ENCODE peak calls at places on chromosomes 1 and 21, in five cellular contexts. D is GM12878, I is SK-N-SH, N is IMR-90, K is HepG2. F is an unnamed sample.

GRCh38 chr21:26844258-26845065 is 747 bp downstream of the ADAMTS1 start:
- DNase-seq in D (no peak), I (peak), N (peak), K (no peak), F (no peak)

GRCh38 chr1:42807056-42807668 is 9.8 kb upstream of the ERMAP start:
- DNase-seq in D (no peak), I (no peak), N (no peak), K (no peak), F (no peak)

GRCh38 chr1:53688703-53689102 is 50.3 kb downstream of the GLIS1 start:
- DNase-seq in D (no peak), I (no peak), N (no peak), K (no peak), F (peak)

GRCh38 chr1:55309786-55310516 is 94.8 kb upstream of the USP24 start:
- DNase-seq in D (no peak), I (no peak), N (no peak), K (no peak), F (no peak)

GRCh38 chr1:3674100-3675094 is 22.1 kb downstream of the TP73 start:
- DNase-seq in D (peak), I (no peak), N (no peak), K (no peak), F (no peak)

GRCh38 chr1:33277488-33278084 is 21.3 kb downstream of the ZNF362 start:
- DNase-seq in D (no peak), I (no peak), N (no peak), K (no peak), F (no peak)

GRCh38 chr1:9435101-9435636 is 104.1 kb upstream of the SLC25A33 start:
- DNase-seq in D (no peak), I (no peak), N (no peak), K (peak), F (no peak)

GRCh38 chr1:161071886-161072371 is 2.2 kb upstream of the ARHGAP30 start:
- DNase-seq in D (no peak), I (peak), N (no peak), K (peak), F (peak)

GRCh38 chr1:203306089-203306969 is 1.0 kb downstream of the BTG2 start:
- DNase-seq in D (no peak), I (peak), N (peak), K (peak), F (peak)

GRCh38 chr21:33655591-33656221 is 13.4 kb downstream of the ITSN1 start:
- DNase-seq in D (no peak), I (no peak), N (peak), K (no peak), F (peak)

GRCh38 chr1:219066631-219067349 is 106.9 kb upstream of the LYPLAL1 start:
- DNase-seq in D (no peak), I (peak), N (peak), K (no peak), F (no peak)

GRCh38 chr1:223700388-223700918 is 11.9 kb upstream of the CAPN2 start:
- DNase-seq in D (no peak), I (no peak), N (peak), K (no peak), F (no peak)

GRCh38 chr1:41241748-41242644 is at the start of gene SCMH1:
- DNase-seq in D (no peak), I (peak), N (peak), K (no peak), F (peak)

GRCh38 chr21:29074007-29074376 is 544 bp upstream of the CCT8 start:
- DNase-seq in D (no peak), I (no peak), N (no peak), K (no peak), F (no peak)

GRCh38 chr1:180675586-180675985 is 43.8 kb downstream of the XPR1 start:
- DNase-seq in D (no peak), I (no peak), N (peak), K (peak), F (no peak)

GRCh38 chr1:2197732-2198165 is 3.2 kb upstream of the FAAP20 start:
- DNase-seq in D (no peak), I (no peak), N (no peak), K (no peak), F (peak)

GRCh38 chr1:169868978-169869377 is 24.7 kb downstream of the SCYL3 start:
- DNase-seq in D (no peak), I (no peak), N (no peak), K (no peak), F (no peak)

GRCh38 chr1:112960381-112960780 is 4.4 kb upstream of the SLC16A1 start:
- DNase-seq in D (no peak), I (no peak), N (no peak), K (no peak), F (no peak)

GRCh38 chr21:41289431-41289830 is 27.2 kb upstream of the FAM3B start:
- DNase-seq in D (no peak), I (no peak), N (peak), K (peak), F (no peak)

GRCh38 chr21:43198376-43198775 is 29.6 kb downstream of the CRYAA start:
- DNase-seq in D (no peak), I (no peak), N (no peak), K (no peak), F (no peak)

GRCh38 chr1:118360817-118361216 is 175.8 kb upstream of the SPAG17 start:
- DNase-seq in D (no peak), I (no peak), N (peak), K (no peak), F (no peak)

GRCh38 chr1:166808959-166809358 is 30.3 kb upstream of the POGK start:
- DNase-seq in D (no peak), I (no peak), N (no peak), K (no peak), F (no peak)

GRCh38 chr1:215380566-215380965 is 186.5 kb upstream of the KCTD3 start:
- DNase-seq in D (no peak), I (no peak), N (no peak), K (no peak), F (no peak)

GRCh38 chr1:226549937-226550670 is 1.5 kb downstream of the STUM start:
- DNase-seq in D (no peak), I (peak), N (no peak), K (no peak), F (peak)

GRCh38 chr1:102593276-102593675 is 515.0 kb downstream of the COL11A1 start:
- DNase-seq in D (no peak), I (no peak), N (no peak), K (no peak), F (no peak)

GRCh38 chr1:166133276-166133841 is 33.4 kb downstream of the FAM78B start:
- DNase-seq in D (no peak), I (no peak), N (no peak), K (no peak), F (peak)

GRCh38 chr1:29256979-29257804 is 20.9 kb downstream of the PTPRU start:
- DNase-seq in D (no peak), I (peak), N (no peak), K (no peak), F (no peak)

GRCh38 chr1:67084765-67085318 is 30.9 kb upstream of the SLC35D1 start:
- DNase-seq in D (no peak), I (no peak), N (no peak), K (no peak), F (no peak)

GRCh38 chr21:29822064-29822463 is 117.7 kb downstream of the GRIK1 start:
- DNase-seq in D (no peak), I (no peak), N (no peak), K (no peak), F (no peak)

GRCh38 chr1:197810812-197811211 is 35.5 kb upstream of the DENND1B start:
- DNase-seq in D (no peak), I (no peak), N (no peak), K (no peak), F (no peak)

GRCh38 chr1:230307213-230307612 is 118.9 kb downstream of the PGBD5 start:
- DNase-seq in D (no peak), I (no peak), N (no peak), K (no peak), F (no peak)

GRCh38 chr1:94873520-94874351 is 53.2 kb downstream of the CNN3 start:
- DNase-seq in D (no peak), I (no peak), N (peak), K (no peak), F (no peak)

GRCh38 chr21:43810505-43811261 is 21.3 kb downstream of the RRP1 start:
- DNase-seq in D (peak), I (peak), N (peak), K (peak), F (peak)

GRCh38 chr1:202553560-202554038 is 156.7 kb downstream of the SYT2 start:
- DNase-seq in D (peak), I (no peak), N (peak), K (no peak), F (peak)

GRCh38 chr1:170765712-170766330 is 101.9 kb downstream of the PRRX1 start:
- DNase-seq in D (no peak), I (no peak), N (peak), K (no peak), F (no peak)

GRCh38 chr1:184771190-184771691 is 16.6 kb upstream of the EDEM3 start:
- DNase-seq in D (no peak), I (no peak), N (no peak), K (no peak), F (peak)

GRCh38 chr1:99565606-99566289 is 80.2 kb upstream of the PALMD start:
- DNase-seq in D (no peak), I (no peak), N (peak), K (peak), F (no peak)

DNA sequence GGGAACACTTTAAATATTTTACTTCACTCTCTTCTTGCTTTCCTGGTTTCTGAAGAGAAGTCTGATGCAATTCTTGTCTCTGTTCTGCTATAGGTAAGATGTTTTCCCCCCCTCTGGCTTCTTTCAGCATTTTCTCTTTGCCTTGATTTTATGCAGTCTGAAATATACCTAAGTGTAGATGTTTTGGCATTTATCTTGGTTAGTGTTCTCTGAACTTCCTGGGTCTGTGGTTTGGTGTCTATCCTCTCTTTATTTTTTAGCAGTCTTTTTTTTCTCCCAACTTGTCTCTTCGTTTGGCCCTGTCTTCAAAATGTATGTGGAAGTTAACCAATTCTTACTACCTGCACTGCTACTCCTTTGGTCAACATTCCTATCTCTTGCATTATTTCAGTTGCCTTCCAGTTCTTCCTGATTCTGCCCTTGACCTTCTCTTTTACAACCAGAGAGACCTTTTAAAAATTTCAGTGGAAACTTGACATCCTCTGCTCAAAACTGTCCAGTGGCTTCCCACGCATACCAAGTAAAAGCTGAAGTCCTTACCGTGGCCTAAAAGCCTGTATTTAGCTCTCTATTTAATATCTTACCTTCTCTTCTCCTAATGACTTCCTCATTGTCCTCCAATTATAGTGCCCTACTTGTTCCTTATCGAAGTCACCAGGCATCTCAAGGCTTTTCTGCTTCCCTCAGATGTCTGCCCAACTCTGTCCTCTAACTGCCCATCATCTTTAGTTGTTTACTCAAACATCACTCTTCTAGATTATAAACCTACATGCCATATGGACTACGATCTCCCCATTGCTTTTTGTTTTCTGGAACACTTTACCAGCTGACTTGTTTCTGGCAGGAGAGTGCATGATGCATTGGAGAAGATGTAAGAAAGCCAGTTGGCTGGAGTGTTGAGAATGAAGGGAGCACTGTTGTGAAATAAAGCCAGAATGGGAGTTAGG is 40.9 kb downstream of the RAP1A start:
- DNase-seq in D (no peak), I (no peak), N (peak), K (no peak), F (peak)
- TF ChIP-seq MXI1 in D (no peak), I (no peak), N (no peak), K (no peak), F (peak)

DNA sequence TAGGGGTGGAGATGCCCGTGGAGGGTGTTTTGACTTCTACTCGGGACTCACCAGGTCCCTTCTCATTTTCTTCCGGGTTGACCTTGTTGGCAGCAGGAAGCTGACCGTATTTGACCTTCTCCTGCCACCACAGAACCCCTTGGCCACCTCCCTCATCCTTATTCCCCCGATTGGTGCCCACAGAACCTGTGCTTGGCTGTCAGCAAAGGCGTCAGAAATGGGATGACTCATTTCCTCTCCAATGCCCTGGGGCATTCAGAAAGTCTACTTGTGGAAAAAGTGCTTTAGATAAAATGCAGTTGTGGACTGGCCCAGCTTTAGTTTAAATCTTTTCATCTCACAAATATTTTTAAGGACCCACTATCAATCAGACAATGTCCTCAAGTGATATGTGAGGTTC is 221.8 kb upstream of the VAMP3 start:
- DNase-seq in D (peak), I (no peak), N (peak), K (no peak), F (no peak)
- TF ChIP-seq MXI1 in D (no peak), I (no peak), N (no peak), K (no peak), F (no peak)

DNA sequence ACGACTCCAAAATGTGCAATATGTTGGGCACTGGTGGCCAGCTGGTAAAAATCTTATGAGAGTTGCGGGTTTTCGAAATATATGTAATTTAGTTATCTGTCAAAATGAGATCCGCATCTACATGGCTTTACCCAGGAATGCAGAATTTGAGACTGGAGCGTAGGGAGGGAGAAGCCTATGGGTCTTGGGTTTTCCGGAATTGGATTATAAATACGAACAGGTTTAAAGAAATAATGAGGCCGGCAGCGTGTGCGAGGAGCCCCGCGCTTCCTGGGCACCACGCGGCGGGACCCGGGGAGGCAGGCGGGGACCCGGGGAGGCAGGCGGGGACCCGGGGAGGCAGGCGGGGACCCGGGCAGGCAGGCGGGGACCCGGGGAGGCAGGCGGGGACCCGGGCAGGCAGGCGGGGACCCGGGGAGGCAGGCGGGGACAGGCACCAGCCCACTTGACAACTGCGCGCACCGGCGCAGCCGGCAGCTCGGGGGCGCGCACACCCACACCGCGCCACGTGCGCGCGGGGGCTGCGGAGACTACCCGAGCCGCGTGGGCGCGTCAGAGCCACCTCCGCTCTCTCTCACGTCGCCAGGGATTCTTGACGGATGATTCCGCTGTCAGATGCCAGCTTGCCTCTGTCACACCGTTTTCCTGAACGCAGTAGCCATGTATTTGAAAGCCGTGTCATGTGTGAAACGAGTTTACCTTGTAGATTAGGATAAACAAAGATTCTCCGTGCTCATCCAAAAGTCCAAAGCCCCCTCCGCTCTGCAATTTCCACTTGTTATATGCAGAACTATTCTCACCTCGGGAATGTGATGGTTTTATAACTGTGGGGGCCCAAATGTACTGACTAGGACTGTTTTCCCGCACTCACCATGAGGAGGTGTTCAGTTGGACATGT is 54.3 kb upstream of the HNRNPU start:
- DNase-seq in D (no peak), I (peak), N (peak), K (no peak), F (peak)
- TF ChIP-seq MXI1 in D (peak), I (peak), N (peak), K (no peak), F (peak)

GRCh38 chr1:35557118-35557610 is at the start of gene KIAA0319L:
- DNase-seq in D (no peak), I (peak), N (peak), K (peak), F (peak)

GRCh38 chr1:35555601-35556477 is 1.4 kb downstream of the KIAA0319L start:
- DNase-seq in D (no peak), I (no peak), N (peak), K (peak), F (no peak)

GRCh38 chr1:35555212-35555584 is 2.0 kb downstream of the KIAA0319L start:
- DNase-seq in D (no peak), I (no peak), N (peak), K (no peak), F (no peak)

GRCh38 chr1:35557611-35558373 is at the start of gene NCDN:
- DNase-seq in D (peak), I (peak), N (peak), K (peak), F (peak)

GRCh38 chr1:35556494-35557117 is 597 bp downstream of the KIAA0319L start:
- DNase-seq in D (no peak), I (no peak), N (no peak), K (no peak), F (no peak)
- TF ChIP-seq MXI1 in D (no peak), I (no peak), N (no peak), K (no peak), F (no peak)

DNA sequence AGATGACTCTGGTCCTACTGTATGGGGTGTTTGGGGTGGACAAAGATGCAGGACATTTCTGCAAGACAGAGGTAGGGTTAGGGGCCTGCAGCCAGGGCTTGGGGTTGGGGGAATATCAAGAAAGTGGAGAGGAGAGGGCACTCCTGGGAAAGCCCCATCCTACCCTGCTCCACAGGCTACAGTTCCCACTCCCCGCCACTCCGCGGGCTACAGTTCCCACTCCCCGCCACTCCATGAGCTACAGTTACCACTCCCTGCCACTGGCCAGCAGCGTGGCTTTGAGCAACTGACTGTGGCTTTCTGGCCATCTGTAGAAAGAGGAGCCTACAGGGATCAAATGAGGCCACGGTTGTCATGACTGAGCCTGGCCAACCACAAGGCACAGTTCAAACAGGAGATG is 93.8 kb upstream of the GRIK3 start:
- DNase-seq in D (no peak), I (no peak), N (no peak), K (no peak), F (no peak)
- TF ChIP-seq MXI1 in D (no peak), I (no peak), N (no peak), K (no peak), F (no peak)

DNA sequence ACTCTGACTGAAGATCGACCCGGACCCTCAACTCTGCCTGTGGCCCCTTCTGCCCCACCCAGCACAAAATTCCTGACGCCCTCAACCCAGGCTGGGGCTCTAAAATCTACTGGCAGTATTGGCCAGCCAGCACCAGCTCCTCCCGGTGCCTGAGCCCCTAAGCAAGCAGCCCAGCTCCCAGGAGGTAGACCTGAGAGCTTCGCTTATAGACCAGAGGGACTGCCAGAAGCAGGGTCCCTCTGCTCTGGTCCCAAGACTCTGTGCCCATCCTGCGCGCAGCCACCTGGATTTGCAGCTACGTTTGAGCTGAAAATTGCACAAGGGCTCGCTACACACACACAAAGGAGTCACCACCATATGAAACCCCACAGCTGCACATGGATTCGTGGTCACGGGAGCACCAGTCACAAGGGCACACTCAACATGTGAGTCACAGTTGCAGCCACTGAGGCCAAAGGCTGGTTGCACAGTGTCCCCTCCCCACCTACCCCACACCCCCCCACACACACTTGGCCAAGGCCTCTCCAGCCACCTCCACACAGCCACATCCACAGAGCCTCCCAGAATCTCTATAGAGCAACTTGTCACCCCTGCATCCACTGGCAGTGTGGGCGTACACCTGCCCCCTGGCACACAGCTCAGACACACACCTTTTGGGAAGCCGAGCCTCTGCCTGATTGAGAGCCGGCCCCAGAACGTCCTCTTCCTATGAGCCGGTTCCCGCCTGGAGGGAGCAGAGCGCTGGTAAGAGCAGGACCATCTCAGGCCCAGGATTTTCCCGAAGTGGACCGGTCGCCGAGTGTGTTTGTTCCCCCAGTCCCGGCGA is 1.1 kb upstream of the DMBX1 start:
- DNase-seq in D (no peak), I (no peak), N (peak), K (no peak), F (no peak)
- TF ChIP-seq MXI1 in D (no peak), I (no peak), N (no peak), K (no peak), F (no peak)

GRCh38 chr1:87113313-87113712 is 198.9 kb downstream of the HS2ST1 start:
- DNase-seq in D (no peak), I (no peak), N (peak), K (no peak), F (no peak)
- TF ChIP-seq MXI1 in D (no peak), I (no peak), N (no peak), K (no peak), F (no peak)

F was measured in K562.